ENCODE peak calls at places on chromosome 14, in seven cellular contexts. J, U, S, B, O, I and T are unnamed samples.

GRCh38 chr14:99351166-99352007 is 79.4 kb upstream of the BCL11B start:
- DNase-seq in B (no peak), S (no peak), J (no peak), I (no peak), O (no peak), U (no peak), T (no peak)

GRCh38 chr14:89617142-89617460 is 200.1 kb upstream of the FOXN3 start:
- DNase-seq in O (no peak), S (no peak), B (no peak), I (no peak), J (no peak), U (no peak), T (no peak)

GRCh38 chr14:72822946-72823611 is 70.8 kb downstream of the DPF3 start:
- DNase-seq in S (no peak), O (no peak), I (no peak), B (no peak), U (no peak), J (peak; percentile 58), T (no peak)

GRCh38 chr14:30621354-30621953 is 665 bp upstream of the SCFD1 start:
- DNase-seq in S (no peak), B (peak; percentile 21), U (no peak), J (no peak), O (no peak), I (no peak), T (peak; percentile 25)

GRCh38 chr14:39673141-39674133 is 241.2 kb upstream of the FBXO33 start:
- DNase-seq in S (no peak), I (no peak), B (peak; percentile 70), U (no peak), J (no peak), O (no peak), T (no peak)

GRCh38 chr14:63717704-63718103 is 10.2 kb downstream of the SGPP1 start:
- DNase-seq in J (no peak), S (no peak), O (no peak), I (no peak), U (peak; percentile 59), B (peak; percentile 46), T (no peak)

GRCh38 chr14:104877806-104878550 is 12.9 kb downstream of the CEP170B start:
- DNase-seq in J (peak; percentile 3), U (no peak), I (no peak), B (no peak), S (no peak), O (no peak), T (no peak)

GRCh38 chr14:24058260-24058950 is 6.6 kb downstream of the CARMIL3 start:
- DNase-seq in O (peak; percentile 48), S (peak; percentile 78), B (peak; percentile 80), U (peak; percentile 39), J (peak; percentile 45), I (peak; percentile 1), T (peak; percentile 87)

GRCh38 chr14:99736600-99737371 is 52.7 kb downstream of the CYP46A1 start:
- DNase-seq in U (no peak), J (peak; percentile 64), O (no peak), B (no peak), I (no peak), S (no peak), T (no peak)

GRCh38 chr14:64673748-64674147 is 30.5 kb upstream of the PLEKHG3 start:
- DNase-seq in I (no peak), B (no peak), O (no peak), S (no peak), J (no peak), U (no peak), T (peak; percentile 21)

GRCh38 chr14:98731701-98732100 is 540.3 kb downstream of the BCL11B start:
- DNase-seq in S (no peak), J (no peak), U (no peak), O (no peak), B (no peak), I (no peak), T (no peak)

GRCh38 chr14:89399594-89400068 is 17.4 kb downstream of the FOXN3 start:
- DNase-seq in J (no peak), O (no peak), U (no peak), B (peak; percentile 33), I (no peak), S (no peak), T (peak; percentile 59)

GRCh38 chr14:99389171-99389826 is 91.4 kb downstream of the SETD3 start:
- DNase-seq in B (peak; percentile 48), S (peak; percentile 79), O (peak; percentile 4), I (no peak), U (peak; percentile 23), J (no peak), T (peak; percentile 72)

GRCh38 chr14:77266336-77266735 is 4.7 kb downstream of the NGB start:
- DNase-seq in J (no peak), U (no peak), I (no peak), S (no peak), B (no peak), O (no peak), T (no peak)

GRCh38 chr14:75373616-75374015 is 54.2 kb upstream of the JDP2 start:
- DNase-seq in J (no peak), B (no peak), S (no peak), I (no peak), U (no peak), O (no peak), T (no peak)

GRCh38 chr14:101226603-101227425 is 323.3 kb upstream of the RTL1 start:
- DNase-seq in B (no peak), S (no peak), O (no peak), J (no peak), I (no peak), U (peak; percentile 7), T (no peak)

GRCh38 chr14:72855913-72856312 is 38.0 kb downstream of the DPF3 start:
- DNase-seq in I (no peak), O (peak; percentile 36), B (no peak), U (no peak), S (no peak), J (no peak), T (peak; percentile 83)

GRCh38 chr14:85527006-85527405 is 2.9 kb upstream of the FLRT2 start:
- DNase-seq in U (no peak), I (no peak), S (no peak), O (no peak), B (peak; percentile 35), J (no peak), T (peak; percentile 51)

GRCh38 chr14:89303452-89304435 is 113.3 kb downstream of the FOXN3 start:
- DNase-seq in U (peak; percentile 88), S (no peak), J (peak; percentile 53), B (peak; percentile 81), O (peak; percentile 71), I (no peak), T (peak; percentile 65)

GRCh38 chr14:79011091-79011919 is 841.1 kb downstream of the NRXN3 start:
- DNase-seq in O (peak; percentile 79), U (peak; percentile 87), S (peak; percentile 8), J (no peak), I (no peak), B (peak; percentile 46), T (peak; percentile 52)

GRCh38 chr14:51410846-51411245 is 170.8 kb downstream of the TMX1 start:
- DNase-seq in S (no peak), J (no peak), I (no peak), U (no peak), B (no peak), O (no peak), T (no peak)

GRCh38 chr14:50935126-50936090 is 8.9 kb downstream of the PYGL start:
- DNase-seq in B (no peak), J (no peak), O (no peak), I (no peak), U (no peak), S (no peak), T (no peak)

GRCh38 chr14:55094630-55095157 is 34.4 kb upstream of the LGALS3 start:
- DNase-seq in B (peak; percentile 53), I (no peak), U (no peak), S (no peak), O (peak; percentile 46), J (no peak), T (no peak)

GRCh38 chr14:79629891-79630560 is 581.3 kb downstream of the DIO2 start:
- DNase-seq in O (no peak), S (no peak), J (no peak), B (no peak), I (no peak), U (no peak), T (no peak)

GRCh38 chr14:103518416-103519042 is 4.1 kb downstream of the CKB start:
- DNase-seq in I (no peak), U (peak; percentile 16), O (no peak), J (peak; percentile 66), B (peak; percentile 67), S (peak; percentile 93), T (peak; percentile 84)

GRCh38 chr14:49250109-49250508 is 336.1 kb downstream of the RPS29 start:
- DNase-seq in I (no peak), B (no peak), S (no peak), O (no peak), U (no peak), J (no peak), T (peak; percentile 34)

GRCh38 chr14:24285351-24285750 is 14.0 kb upstream of the RABGGTA start:
- DNase-seq in J (no peak), I (no peak), O (no peak), U (no peak), S (no peak), B (no peak), T (peak; percentile 63)

GRCh38 chr14:59262717-59263469 is 74.4 kb downstream of the DAAM1 start:
- DNase-seq in S (no peak), B (no peak), U (peak; percentile 15), I (no peak), O (no peak), J (no peak), T (no peak)

GRCh38 chr14:101503431-101504095 is 57.7 kb upstream of the DIO3 start:
- DNase-seq in I (no peak), O (no peak), B (no peak), J (no peak), S (no peak), U (no peak), T (no peak)

GRCh38 chr14:70600382-70601157 is at the start of gene MED6:
- DNase-seq in O (peak; percentile 84), J (peak; percentile 95), B (peak; percentile 98), U (peak; percentile 94), S (peak; percentile 78), I (peak; percentile 44), T (peak; percentile 97)

GRCh38 chr14:92516966-92517350 is 3.4 kb downstream of the RIN3 start:
- DNase-seq in O (no peak), S (no peak), U (no peak), B (no peak), J (no peak), I (no peak), T (no peak)

GRCh38 chr14:55099741-55100140 is 29.3 kb upstream of the LGALS3 start:
- DNase-seq in J (no peak), B (no peak), I (no peak), U (no peak), O (no peak), S (no peak), T (peak; percentile 34)

GRCh38 chr14:100400115-100400514 is 77.0 kb downstream of the SLC25A47 start:
- DNase-seq in O (no peak), U (peak; percentile 50), S (no peak), B (no peak), J (no peak), I (no peak), T (no peak)

GRCh38 chr14:87615822-87616679 is 376.9 kb downstream of the GALC start:
- DNase-seq in O (no peak), I (no peak), S (peak; percentile 38), B (peak; percentile 75), J (peak; percentile 21), U (peak; percentile 2), T (peak; percentile 77)

GRCh38 chr14:96567289-96567899 is 65.2 kb downstream of the PAPOLA start:
- DNase-seq in B (peak; percentile 80), S (peak; percentile 31), O (no peak), I (no peak), U (peak; percentile 19), J (no peak), T (peak; percentile 40)